ENCODE peak calls at places on chromosome 1, in six cellular contexts. P is left ventricle myocardium inferior, F is GM12878, C is lung, S is lower leg skin, M is MM.1S. H is an unnamed sample.

GRCh38 chr1:154419620-154420020 is 14.5 kb downstream of the IL6R start:
- DNase-seq in P (peak; percentile 88), F (no peak), C (peak; percentile 83), S (peak; percentile 93), M (peak; percentile 91), H (no peak)

GRCh38 chr1:10634428-10635384 is 160.0 kb downstream of the PEX14 start:
- DNase-seq in P (no peak), F (no peak), C (no peak), S (no peak), M (no peak), H (no peak)

GRCh38 chr1:162302660-162303344 is 73.9 kb downstream of the SPATA46 start:
- DNase-seq in P (no peak), F (no peak), C (no peak), S (no peak), M (no peak), H (no peak)

GRCh38 chr1:183238071-183238470 is 52.0 kb downstream of the LAMC2 start:
- DNase-seq in P (no peak), F (no peak), C (no peak), S (no peak), M (no peak), H (no peak)

GRCh38 chr1:244792188-244792850 is 43.1 kb upstream of the COX20 start:
- DNase-seq in P (no peak), F (no peak), C (no peak), S (no peak), M (no peak), H (no peak)

GRCh38 chr1:160374701-160375443 is 8.0 kb downstream of the NHLH1 start:
- DNase-seq in P (no peak), F (no peak), C (no peak), S (no peak), M (no peak), H (no peak)

GRCh38 chr1:231266811-231267322 is 25.9 kb downstream of the GNPAT start:
- DNase-seq in P (no peak), F (no peak), C (no peak), S (no peak), M (no peak), H (no peak)

GRCh38 chr1:179025125-179025974 is at the start of gene FAM20B:
- DNase-seq in P (peak; percentile 96), F (peak; percentile 59), C (peak; percentile 95), S (peak; percentile 90), M (peak; percentile 98), H (peak; percentile 96)

GRCh38 chr1:230197644-230198567 is 130.9 kb downstream of the GALNT2 start:
- DNase-seq in P (no peak), F (no peak), C (peak; percentile 41), S (no peak), M (no peak), H (no peak)

GRCh38 chr1:48190893-48191292 is 31.6 kb upstream of the SLC5A9 start:
- DNase-seq in P (no peak), F (no peak), C (no peak), S (no peak), M (no peak), H (no peak)

GRCh38 chr1:86380257-86380861 is 15.8 kb downstream of the ODF2L start:
- DNase-seq in P (no peak), F (peak; percentile 45), C (no peak), S (no peak), M (peak; percentile 62), H (peak; percentile 80)

GRCh38 chr1:180116964-180117763 is 37.5 kb upstream of the QSOX1 start:
- DNase-seq in P (peak; percentile 22), F (no peak), C (no peak), S (no peak), M (no peak), H (no peak)

GRCh38 chr1:87113313-87113712 is 198.9 kb downstream of the HS2ST1 start:
- DNase-seq in P (peak; percentile 30), F (no peak), C (no peak), S (no peak), M (no peak), H (no peak)

GRCh38 chr1:5225687-5226389 is 571.4 kb downstream of the AJAP1 start:
- DNase-seq in P (no peak), F (no peak), C (no peak), S (no peak), M (no peak), H (no peak)

GRCh38 chr1:172957491-172957890 is 93.2 kb downstream of the TNFSF18 start:
- DNase-seq in P (no peak), F (no peak), C (no peak), S (no peak), M (no peak), H (no peak)

GRCh38 chr1:176696109-176696508 is 233.1 kb downstream of the PAPPA2 start:
- DNase-seq in P (no peak), F (no peak), C (no peak), S (no peak), M (peak; percentile 53), H (peak; percentile 17)

GRCh38 chr1:21665711-21666571 is 3.2 kb downstream of the RAP1GAP start:
- DNase-seq in P (peak; percentile 69), F (no peak), C (no peak), S (no peak), M (no peak), H (no peak)

GRCh38 chr1:230425252-230426061 is 675 bp downstream of the PGBD5 start:
- DNase-seq in P (no peak), F (no peak), C (no peak), S (no peak), M (peak; percentile 15), H (no peak)

GRCh38 chr1:109392788-109393580 is 4.7 kb downstream of the SORT1 start:
- DNase-seq in P (peak; percentile 74), F (no peak), C (peak; percentile 71), S (no peak), M (no peak), H (no peak)

GRCh38 chr1:58584082-58584895 is 7.2 kb upstream of the TACSTD2 start:
- DNase-seq in P (no peak), F (no peak), C (peak; percentile 87), S (no peak), M (peak; percentile 36), H (peak; percentile 80)
- H3K4me3 ChIP-seq in P (no peak overlapping the region), F (peak overlapping the region; percentile 35), C (no peak overlapping the region), S (no peak overlapping the region), M (no peak overlapping the region), H (no peak overlapping the region)

DNA sequence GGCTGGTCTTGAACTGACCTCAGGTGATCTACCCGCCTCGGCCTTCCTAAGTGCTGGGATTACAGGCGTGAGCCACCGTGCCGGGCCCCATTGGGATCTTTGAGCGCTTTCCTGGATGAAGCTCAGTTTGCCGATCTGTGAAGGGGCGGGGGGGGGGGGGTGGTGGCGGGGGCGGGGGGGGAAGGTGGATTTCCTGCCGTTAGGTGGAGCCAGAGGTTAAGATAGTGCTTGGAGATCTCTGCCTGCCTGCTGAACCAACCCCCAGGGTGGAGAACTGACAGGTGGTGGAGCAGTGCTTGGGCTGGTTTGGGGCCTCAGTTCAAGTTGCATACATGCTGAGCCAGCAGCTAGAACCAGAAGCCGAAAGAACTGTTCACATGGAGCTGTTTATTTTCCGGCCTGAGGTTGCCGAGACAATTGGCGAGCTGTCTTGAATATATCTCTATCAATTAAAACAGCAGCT is 1.7 kb downstream of the TMCC2 start:
- DNase-seq in P (no peak), F (no peak), C (peak; percentile 56), S (no peak), M (peak; percentile 99), H (peak; percentile 86)
- TF ChIP-seq CTCF in P (peak; percentile 18), F (no peak), C (no peak), S (no peak), M (peak; percentile 35), H (peak; percentile 39)

DNA sequence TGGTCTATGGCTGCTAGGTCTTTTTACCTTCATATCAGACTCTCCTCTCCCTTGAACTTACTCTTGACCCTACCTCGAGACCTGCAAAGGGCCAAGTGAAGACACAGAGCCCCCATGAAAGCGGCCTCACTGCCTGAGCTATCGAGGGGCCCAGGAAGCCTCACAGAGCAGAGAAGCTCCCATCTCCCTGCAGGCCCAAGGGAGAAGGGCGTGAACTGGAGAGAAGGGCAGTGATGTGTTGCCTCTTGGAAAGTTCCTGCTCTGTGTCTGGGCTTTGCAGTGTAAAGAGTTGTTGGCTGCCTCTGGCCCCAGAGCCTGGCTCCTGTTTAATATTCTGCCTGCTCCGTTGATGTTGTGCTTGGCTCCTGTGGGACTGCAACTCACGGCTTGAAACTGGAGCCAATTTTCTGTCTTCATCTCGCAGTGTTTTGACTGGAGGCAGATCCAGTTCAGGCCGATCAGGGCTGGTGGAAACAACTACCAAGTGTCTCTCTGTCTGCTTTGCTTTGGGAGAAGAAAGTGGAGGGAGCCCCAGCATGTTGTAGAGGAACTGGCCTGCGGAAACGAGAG is 4.3 kb downstream of the SERTAD4 start:
- DNase-seq in P (peak; percentile 77), F (no peak), C (no peak), S (peak; percentile 73), M (no peak), H (no peak)
- H3K4me3 ChIP-seq in P (peak overlapping the region; percentile 48), F (no peak overlapping the region), C (no peak overlapping the region), S (no peak overlapping the region), M (no peak overlapping the region), H (no peak overlapping the region)

DNA sequence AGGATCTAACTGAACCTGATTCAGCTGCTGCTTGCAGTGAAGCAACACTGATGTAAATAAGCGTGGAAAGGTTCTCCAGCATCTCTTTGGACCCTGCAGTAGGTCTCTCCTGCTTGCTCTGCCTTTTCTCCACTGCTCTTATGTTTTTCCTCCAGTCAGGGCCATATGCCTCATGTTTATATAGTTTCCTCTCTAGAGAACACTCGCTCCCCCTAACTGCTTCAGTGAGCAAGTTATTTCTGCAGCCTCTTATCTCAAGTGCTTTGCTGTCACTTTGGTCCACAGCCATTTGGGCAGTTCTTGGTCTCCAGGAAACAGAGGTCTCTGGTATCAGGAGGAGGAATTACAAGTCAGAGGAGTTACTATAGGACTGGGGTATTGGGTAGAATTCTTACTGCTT is 5.3 kb downstream of the PRUNE1 start:
- DNase-seq in P (no peak), F (no peak), C (peak; percentile 66), S (no peak), M (no peak), H (no peak)
- TF ChIP-seq CTCF in P (no peak), F (no peak), C (no peak), S (no peak), M (no peak), H (no peak)

GRCh38 chr1:40884055-40884795 is 22.1 kb upstream of the CITED4 start:
- DNase-seq in P (no peak), F (no peak), C (no peak), S (no peak), M (no peak), H (no peak)
- H3K4me3 ChIP-seq in P (peak overlapping the region; percentile 53), F (no peak overlapping the region), C (no peak overlapping the region), S (no peak overlapping the region), M (no peak overlapping the region), H (no peak overlapping the region)

H was measured in GM12865.